ENCODE peak calls at places on chromosome 1, in four cellular contexts. G, R, T and Y are unnamed samples.

GRCh38 chr1:31689394-31689793 is 14.4 kb downstream of the COL16A1 start:
- DNase-seq in G (no peak), R (no peak), T (no peak), Y (no peak)

GRCh38 chr1:37465596-37466517 is 8.5 kb upstream of the ZC3H12A start:
- DNase-seq in G (no peak), R (no peak), T (peak), Y (no peak)

GRCh38 chr1:54486864-54487263 is 61.2 kb upstream of the ACOT11 start:
- DNase-seq in G (no peak), R (no peak), T (no peak), Y (no peak)

GRCh38 chr1:13550663-13551062 is 33.0 kb upstream of the PDPN start:
- DNase-seq in G (no peak), R (no peak), T (no peak), Y (no peak)

GRCh38 chr1:225811622-225812487 is 1.9 kb downstream of the EPHX1 start:
- DNase-seq in G (no peak), R (peak), T (no peak), Y (peak)

GRCh38 chr1:170664283-170664827 is 424 bp downstream of the PRRX1 start:
- DNase-seq in G (no peak), R (peak), T (peak), Y (no peak)

GRCh38 chr1:115320368-115320767 is 17.7 kb downstream of the NGF start:
- DNase-seq in G (no peak), R (peak), T (no peak), Y (peak)

GRCh38 chr1:43396059-43396458 is 6.4 kb downstream of the SZT2 start:
- DNase-seq in G (no peak), R (no peak), T (no peak), Y (no peak)

GRCh38 chr1:8985915-8986813 is 40.1 kb downstream of the SLC2A7 start:
- DNase-seq in G (peak), R (peak), T (peak), Y (peak)

GRCh38 chr1:174191255-174191906 is 32.1 kb downstream of the RABGAP1L start:
- DNase-seq in G (peak), R (no peak), T (peak), Y (no peak)

GRCh38 chr1:246795906-246796694 is 71.9 kb downstream of the SCCPDH start:
- DNase-seq in G (no peak), R (no peak), T (no peak), Y (no peak)

GRCh38 chr1:3053986-3054385 is 15.0 kb upstream of the PRDM16 start:
- DNase-seq in G (no peak), R (no peak), T (no peak), Y (no peak)

GRCh38 chr1:27592600-27593340 is 11.2 kb downstream of the AHDC1 start:
- DNase-seq in G (no peak), R (no peak), T (no peak), Y (no peak)

GRCh38 chr1:185735667-185736105 is 1.5 kb downstream of the HMCN1 start:
- DNase-seq in G (no peak), R (no peak), T (peak), Y (peak)

GRCh38 chr1:102970496-102971078 is 137.7 kb downstream of the COL11A1 start:
- DNase-seq in G (peak), R (peak), T (peak), Y (peak)

GRCh38 chr1:9493326-9493725 is 45.9 kb upstream of the SLC25A33 start:
- DNase-seq in G (no peak), R (no peak), T (no peak), Y (no peak)

GRCh38 chr1:223709598-223709997 is 2.7 kb upstream of the CAPN2 start:
- DNase-seq in G (no peak), R (no peak), T (peak), Y (no peak)

DNA sequence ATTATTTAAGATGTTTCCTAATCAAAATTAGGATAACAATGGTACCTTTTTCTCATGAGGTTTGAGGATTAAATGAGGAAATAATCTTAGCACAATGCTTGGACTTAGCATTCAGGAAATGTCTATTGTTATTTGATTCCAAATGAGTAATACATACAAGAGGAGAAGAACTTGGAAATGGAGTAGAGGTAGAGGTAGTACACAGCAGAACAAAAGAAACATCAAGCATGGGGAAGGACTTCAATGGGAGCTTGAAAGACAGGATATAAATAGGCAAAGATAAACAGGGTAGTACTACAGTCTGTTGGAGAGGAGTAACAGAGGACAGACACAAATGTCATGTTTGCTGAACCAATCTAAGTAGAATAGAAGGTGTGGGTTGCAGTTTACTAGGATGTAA is 59.5 kb upstream of the RGS2 start:
- DNase-seq in G (no peak), R (no peak), T (no peak), Y (peak)
- H3K4me3 ChIP-seq in G (no peak), R (no peak), T (no peak), Y (no peak)

DNA sequence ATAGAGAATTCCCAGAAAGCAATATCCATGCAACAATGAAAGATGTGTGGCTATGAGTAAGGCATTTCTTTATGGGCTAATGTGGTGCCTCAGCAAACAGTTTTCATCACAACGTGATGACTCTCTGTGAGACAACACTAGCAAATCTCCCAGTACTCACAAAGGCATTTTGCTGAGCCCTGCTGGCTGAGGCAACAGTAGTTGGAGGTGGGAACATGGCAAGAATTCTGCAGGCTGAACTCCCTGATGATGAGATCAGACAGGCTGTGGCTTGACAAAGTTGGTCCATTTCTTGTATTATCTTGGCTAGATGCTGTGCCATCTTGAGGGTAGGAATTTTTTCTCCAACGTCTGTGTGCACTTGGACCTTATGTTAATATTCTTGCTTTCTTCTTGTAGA is 24.6 kb downstream of the PROX1 start:
- DNase-seq in G (no peak), R (no peak), T (no peak), Y (peak)
- TF ChIP-seq CTCF in G (no peak), R (no peak), T (no peak), Y (no peak)

DNA sequence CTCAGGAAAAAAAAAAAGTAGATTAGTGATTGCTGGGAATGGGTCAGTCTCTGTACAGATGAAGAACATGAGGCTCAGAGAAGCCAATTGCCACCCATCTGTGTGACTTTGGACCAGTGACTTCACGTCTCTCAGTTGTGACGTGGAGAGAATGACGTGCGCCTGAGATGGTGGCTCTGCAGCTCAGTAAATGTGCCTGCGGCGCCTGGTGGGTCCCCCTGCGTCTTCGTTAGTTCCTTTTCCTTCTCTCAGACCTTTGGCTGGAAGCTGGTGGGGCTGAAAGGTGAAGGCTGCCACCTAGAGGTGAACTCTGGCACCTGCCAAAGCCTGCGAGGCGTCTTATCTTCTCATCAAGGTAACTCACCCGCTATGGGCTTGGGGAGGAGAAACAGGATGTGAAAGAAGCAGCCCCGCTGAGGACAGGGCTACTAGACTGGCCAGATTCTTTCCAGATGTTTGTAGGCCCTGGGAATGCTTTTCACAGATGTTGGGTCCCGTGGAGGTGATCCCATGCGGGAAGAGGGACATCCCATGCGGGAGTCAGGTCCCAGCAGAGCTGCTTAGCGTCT is 8.7 kb upstream of the E2F2 start:
- DNase-seq in G (peak), R (peak), T (peak), Y (peak)
- H3K4me3 ChIP-seq in G (peak), R (no peak), T (no peak), Y (no peak)

GRCh38 chr1:234543442-234544093 is 64.6 kb upstream of the TARBP1 start:
- DNase-seq in G (no peak), R (no peak), T (no peak), Y (no peak)
- TF ChIP-seq CTCF in G (no peak), R (no peak), T (no peak), Y (no peak)

GRCh38 chr1:51512611-51513010 is 6.5 kb downstream of the EPS15 start:
- DNase-seq in G (no peak), R (no peak), T (no peak), Y (no peak)
- H3K4me3 ChIP-seq in G (no peak), R (no peak), T (no peak), Y (no peak)

GRCh38 chr1:44807364-44808062 is 362 bp upstream of the DYNLT4 start:
- DNase-seq in G (peak), R (peak), T (peak), Y (peak)
- TF ChIP-seq CTCF in G (no peak), R (no peak), T (no peak), Y (no peak)

GRCh38 chr1:200708769-200709168 is 29.9 kb upstream of the CAMSAP2 start:
- DNase-seq in G (peak), R (peak), T (peak), Y (peak)
- H3K4me3 ChIP-seq in G (no peak), R (no peak), T (no peak), Y (no peak)

DNA sequence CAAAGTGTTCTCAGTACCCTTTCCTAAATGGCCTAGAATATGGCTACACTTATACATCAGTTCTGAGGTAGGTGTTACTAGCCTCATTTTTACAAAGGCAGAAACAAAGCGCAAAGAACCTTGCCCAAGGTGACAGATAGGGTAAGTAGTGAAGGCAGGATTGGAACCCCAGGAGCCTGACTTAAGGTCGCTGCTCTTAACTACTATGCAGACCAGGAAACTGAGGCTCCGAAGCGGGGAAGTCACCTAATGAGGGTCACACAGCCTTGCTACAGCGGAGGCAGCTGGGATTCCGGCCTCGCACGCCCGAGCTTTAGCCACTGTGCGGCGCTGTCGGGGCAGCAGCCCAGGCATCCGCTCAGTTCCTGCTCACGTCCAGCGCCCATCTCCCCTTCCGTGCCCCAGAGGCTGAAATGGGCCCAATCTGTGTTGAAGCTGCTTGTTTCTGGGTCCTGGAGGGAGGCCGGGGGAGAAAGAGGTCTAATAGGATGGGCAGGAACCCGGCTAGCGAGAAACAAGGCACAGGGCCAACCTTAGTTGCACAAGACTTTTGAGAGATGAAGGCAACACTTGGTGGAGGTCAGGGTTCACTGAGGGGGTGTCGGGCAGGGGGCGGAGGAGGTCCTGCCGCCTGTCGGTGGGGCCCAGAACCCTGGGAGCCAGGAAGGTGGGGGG is 1.4 kb upstream of the FOXD2 start:
- DNase-seq in G (no peak), R (peak), T (peak), Y (peak)
- TF ChIP-seq CTCF in G (peak), R (peak), T (peak), Y (peak)

DNA sequence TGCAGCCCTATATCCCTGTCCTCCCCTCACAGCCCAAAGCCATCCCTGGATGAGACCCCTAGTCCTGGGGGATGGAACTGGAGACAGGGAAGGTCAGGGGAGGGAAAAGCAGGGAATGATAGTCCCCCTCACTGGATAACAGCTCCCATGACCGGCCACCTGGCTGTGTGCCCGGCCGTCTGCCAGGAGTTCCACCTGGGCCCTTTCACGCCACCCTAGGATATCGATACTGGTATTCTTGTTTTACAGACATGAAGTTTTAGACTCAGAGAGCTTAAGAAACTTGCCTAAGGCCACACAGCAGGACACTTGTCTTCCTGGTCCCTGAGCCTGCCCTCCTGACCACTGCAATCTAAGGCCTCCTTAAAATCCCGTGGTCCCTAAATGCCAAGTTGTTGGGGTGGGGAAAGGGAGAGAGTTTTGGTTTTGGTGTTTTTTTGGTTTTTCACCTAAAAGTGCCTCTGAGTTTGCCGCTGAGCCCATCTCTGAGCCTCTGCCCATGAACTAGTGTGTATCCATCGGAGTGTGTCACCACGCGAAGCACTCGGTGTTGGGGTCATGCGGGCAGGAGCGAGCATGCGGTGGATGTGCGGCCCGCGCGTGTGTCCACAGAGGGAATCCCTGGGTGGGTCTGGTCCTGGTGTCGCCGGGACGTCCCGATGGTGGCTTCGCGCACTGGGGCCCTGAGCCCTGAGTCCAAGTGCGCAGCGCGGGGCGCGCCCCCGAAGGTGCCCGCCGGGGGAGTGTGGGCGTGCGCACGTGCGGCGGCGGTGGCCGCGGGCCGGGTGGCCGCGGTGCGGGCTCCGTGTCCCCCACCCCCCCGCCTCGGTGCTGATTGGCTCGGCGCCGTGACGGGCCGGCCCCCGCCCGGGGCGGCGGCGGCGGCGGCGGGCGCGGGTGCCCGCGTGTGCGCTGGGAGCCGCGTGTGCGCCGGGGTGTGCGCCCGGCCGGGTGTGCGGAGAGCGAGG is at the start of gene EPHA8:
- DNase-seq in G (no peak), R (no peak), T (no peak), Y (no peak)
- H3K4me3 ChIP-seq in G (no peak), R (peak), T (no peak), Y (no peak)